ENCODE peak calls at places on chromosomes 13 and 19, in six cellular contexts. B, D, W, A, G and Y are unnamed samples.

GRCh38 chr13:74771964-74772363 is 637.8 kb upstream of the KLF12 start:
- DNase-seq in B (no peak), D (no peak), W (no peak), A (no peak), G (peak; percentile 87), Y (no peak)

GRCh38 chr13:24618219-24618955 is 61.8 kb upstream of the ATP12A start:
- DNase-seq in B (no peak), D (no peak), W (peak; percentile 92), A (peak; percentile 21), G (no peak), Y (peak; percentile 81)

GRCh38 chr13:27952931-27953670 is 16.0 kb downstream of the CDX2 start:
- DNase-seq in B (peak; percentile 37), D (no peak), W (no peak), A (no peak), G (no peak), Y (no peak)

GRCh38 chr13:61486496-61486895 is 70.8 kb upstream of the PCDH20 start:
- DNase-seq in B (no peak), D (no peak), W (no peak), A (no peak), G (no peak), Y (no peak)

GRCh38 chr13:86741762-86742285 is 929.3 kb upstream of the SLITRK5 start:
- DNase-seq in B (no peak), D (no peak), W (no peak), A (no peak), G (peak; percentile 4), Y (no peak)

GRCh38 chr13:86569119-86569518 is 769.9 kb upstream of the SLITRK6 start:
- DNase-seq in B (no peak), D (no peak), W (no peak), A (no peak), G (peak; percentile 12), Y (no peak)

GRCh38 chr19:18708452-18709231 is 25.2 kb downstream of the CRTC1 start:
- DNase-seq in B (peak; percentile 34), D (no peak), W (no peak), A (no peak), G (no peak), Y (no peak)

GRCh38 chr19:37953125-37953524 is 46.1 kb downstream of the SIPA1L3 start:
- DNase-seq in B (no peak), D (no peak), W (no peak), A (no peak), G (peak; percentile 19), Y (no peak)

GRCh38 chr19:2070436-2070827 is 19.4 kb upstream of the MKNK2 start:
- DNase-seq in B (no peak), D (no peak), W (no peak), A (no peak), G (no peak), Y (no peak)

GRCh38 chr19:55777528-55777927 is 8.6 kb downstream of the RFPL4AL1 start:
- DNase-seq in B (no peak), D (peak; percentile 13), W (no peak), A (no peak), G (no peak), Y (peak; percentile 10)

GRCh38 chr13:90455861-90456260 is 891.6 kb upstream of the MIR17HG start:
- DNase-seq in B (no peak), D (no peak), W (no peak), A (no peak), G (no peak), Y (no peak)

GRCh38 chr19:38228491-38229439 is 4.7 kb upstream of the DPF1 start:
- DNase-seq in B (peak; percentile 33), D (no peak), W (no peak), A (no peak), G (no peak), Y (no peak)

GRCh38 chr19:13817018-13817614 is 21.9 kb downstream of the ZSWIM4 start:
- DNase-seq in B (no peak), D (no peak), W (no peak), A (no peak), G (no peak), Y (no peak)

GRCh38 chr19:36837525-36837901 is 674 bp downstream of the ZNF790 start:
- DNase-seq in B (no peak), D (no peak), W (no peak), A (no peak), G (no peak), Y (no peak)

GRCh38 chr19:49473868-49474544 is at the start of gene FLT3LG:
- DNase-seq in B (peak; percentile 32), D (peak; percentile 80), W (peak; percentile 99), A (peak; percentile 86), G (peak; percentile 70), Y (peak; percentile 99)

GRCh38 chr13:100148422-100148821 is 59.5 kb downstream of the PCCA start:
- DNase-seq in B (no peak), D (no peak), W (no peak), A (no peak), G (no peak), Y (no peak)

GRCh38 chr19:10662384-10663251 is 8.5 kb downstream of the ILF3 start:
- DNase-seq in B (no peak), D (no peak), W (no peak), A (no peak), G (no peak), Y (no peak)

GRCh38 chr19:6568010-6568411 is 22.9 kb downstream of the CD70 start:
- DNase-seq in B (no peak), D (no peak), W (no peak), A (no peak), G (no peak), Y (no peak)